ENCODE peak calls at places on chromosome 15, in six cellular contexts. Y is RWPE1, F is AG04450, Z is neural crest cell, L is progenitor cell of endocrine pancreas, C is bronchial epithelial cell. S is an unnamed sample.

GRCh38 chr15:73887481-73887880 is 14.1 kb downstream of the TBC1D21 start:
- DNase-seq in L (no peak), C (no peak), F (no peak), Y (no peak), Z (no peak), S (no peak)

GRCh38 chr15:81023483-81024264 is 23.0 kb downstream of the TLNRD1 start:
- DNase-seq in L (no peak), Y (no peak), C (peak; percentile 10), F (no peak), Z (no peak), S (peak; percentile 79)

GRCh38 chr15:68001811-68002210 is 52.3 kb upstream of the PIAS1 start:
- DNase-seq in Y (no peak), L (no peak), C (no peak), F (no peak), Z (no peak), S (no peak)

GRCh38 chr15:95669146-95669922 is 661.2 kb upstream of the NR2F2 start:
- DNase-seq in Z (no peak), F (no peak), L (no peak), C (no peak), Y (no peak), S (no peak)

GRCh38 chr15:36905908-36906307 is 194.4 kb downstream of the MEIS2 start:
- DNase-seq in C (peak; percentile 33), Z (no peak), F (no peak), Y (no peak), L (no peak), S (no peak)

GRCh38 chr15:80944818-80945217 is 44.8 kb downstream of the MESD start:
- DNase-seq in Z (no peak), C (no peak), L (no peak), Y (no peak), F (no peak), S (no peak)

GRCh38 chr15:67303490-67304363 is 49.1 kb downstream of the IQCH start:
- DNase-seq in C (peak; percentile 51), Y (peak; percentile 55), F (no peak), Z (no peak), L (no peak), S (peak; percentile 15)

GRCh38 chr15:60212536-60212935 is 185.2 kb downstream of the ANXA2 start:
- DNase-seq in F (no peak), C (peak; percentile 37), L (no peak), Z (no peak), Y (no peak), S (peak; percentile 7)

GRCh38 chr15:60679256-60679655 is 200.3 kb upstream of the ICE2 start:
- DNase-seq in Z (no peak), Y (peak; percentile 8), L (no peak), F (no peak), C (no peak), S (peak; percentile 58)

GRCh38 chr15:80210612-80211554 is 41.1 kb downstream of the CTXND1 start:
- DNase-seq in Y (no peak), Z (no peak), L (no peak), C (no peak), F (no peak), S (no peak)

GRCh38 chr15:38899300-38899699 is 334.7 kb upstream of the RASGRP1 start:
- DNase-seq in L (no peak), F (peak; percentile 65), Z (no peak), C (peak; percentile 68), Y (peak; percentile 6), S (peak; percentile 16)

DNA sequence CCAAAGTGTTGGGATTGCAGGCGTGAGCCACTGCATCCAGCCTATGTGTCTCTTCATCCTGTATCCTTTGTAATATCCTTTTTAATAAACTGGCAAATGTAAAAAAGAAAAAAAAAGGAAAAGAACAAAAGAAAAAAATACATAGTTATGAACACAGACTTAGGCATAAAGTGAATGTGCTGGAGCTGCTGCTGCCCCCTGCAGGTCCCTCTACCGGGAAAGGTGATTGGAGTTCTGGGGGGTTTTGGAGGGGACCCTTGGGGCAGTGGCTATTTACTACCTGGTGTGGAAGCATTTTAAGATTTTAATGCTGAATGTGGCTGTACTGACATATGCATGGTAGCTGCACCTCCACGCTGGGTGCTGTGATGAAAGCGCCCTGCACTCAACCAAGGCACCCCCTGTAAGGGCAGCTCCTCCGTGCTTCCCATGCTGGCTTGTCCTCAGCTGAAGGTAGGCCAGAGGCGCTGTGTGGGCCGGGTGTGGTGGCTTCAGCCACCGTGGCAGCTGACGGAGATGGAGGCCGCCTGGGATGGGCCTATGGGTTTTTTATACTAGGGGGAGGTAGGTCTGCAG is 49.9 kb downstream of the RPLP1 start:
- DNase-seq in L (no peak), F (no peak), Y (no peak), Z (no peak), C (no peak), S (no peak)
- TF ChIP-seq CTCF in L (peak; percentile 22), F (peak; percentile 20), Y (no peak), Z (peak; percentile 25), C (no peak), S (peak; percentile 54)

DNA sequence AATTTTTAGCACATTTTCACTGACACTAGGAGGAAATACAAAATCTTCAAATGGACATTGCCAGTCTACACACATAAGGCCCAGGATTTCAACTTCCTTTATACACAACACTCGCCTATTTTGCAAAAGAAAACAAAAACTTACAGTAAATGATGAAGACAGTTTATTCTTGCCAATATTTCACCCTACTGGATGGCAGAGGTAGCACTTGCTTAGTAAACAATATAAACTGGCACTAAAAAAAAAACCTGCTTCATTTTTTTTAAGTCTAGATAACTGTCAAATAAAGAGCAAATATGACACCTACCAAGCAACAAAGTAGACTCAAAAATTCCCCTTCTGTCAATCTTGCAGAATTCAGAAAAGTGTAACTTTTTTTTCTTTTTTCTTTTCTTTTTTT is 204.0 kb downstream of the VPS13C start:
- DNase-seq in Z (no peak), Y (no peak), L (no peak), F (no peak), C (no peak), S (no peak)
- TF ChIP-seq CTCF in Z (peak; percentile 27), Y (no peak), L (peak; percentile 12), F (no peak), C (no peak), S (peak; percentile 29)

GRCh38 chr15:88631464-88632028 is 7.3 kb upstream of the ISG20 start:
- DNase-seq in Z (no peak), C (no peak), L (no peak), Y (no peak), F (no peak), S (no peak)
- TF ChIP-seq CTCF in Z (no peak), C (no peak), L (no peak), Y (no peak), F (no peak), S (no peak)

GRCh38 chr15:76626611-76627010 is 278.5 kb downstream of the SCAPER start:
- DNase-seq in C (no peak), L (no peak), F (no peak), Z (no peak), Y (no peak), S (no peak)

GRCh38 chr15:76625267-76625666 is 279.9 kb downstream of the SCAPER start:
- DNase-seq in L (no peak), C (no peak), Z (no peak), F (no peak), Y (no peak), S (no peak)
- TF ChIP-seq CTCF in L (peak; percentile 14), C (no peak), Z (no peak), F (no peak), Y (no peak), S (no peak)